ENCODE peak calls at places on chromosomes 13 and 19, in ten cellular contexts. E is heart left ventricle; W is naive thymus-derived CD4-positive, alpha-beta T cell; Y is lower lobe of right lung; C is A172; X is MCF 10A; V is T1000; M is activated CD4-positive, alpha-beta T cell treated with anti-CD3 and anti-CD28 coated beads, Interleukin-2, amount 10 ng/mL, durations not matched to agents 7 days and 5 days; H is activated T-helper 2 cell treated with anti-CD3 and anti-CD28 coated beads, Interferon-gamma antibody, Interleukin-2, Interleukin-4, amounts not matched to agents 10 μg/mL and 5 μg/mL and 100 μg/mL, durations not matched to agents 14 hours and 24 hours and 36 hours; N is left cardiac atrium. B is an unnamed sample.
A peak's percentile ranks its signal among the peaks of the same experiment; 100 is the strongest.

GRCh38 chr19:17075860-17076538 is 422 bp downstream of the MYO9B start:
- DNase-seq in E (peak; percentile 45), W (no peak), Y (peak; percentile 70), C (peak; percentile 22), X (peak; percentile 29), V (no peak), M (peak; percentile 57), H (peak; percentile 44), N (peak; percentile 44), B (peak; percentile 27)

GRCh38 chr19:35043906-35044305 is 2.4 kb downstream of the HPN start:
- DNase-seq in E (no peak), W (no peak), Y (no peak), C (no peak), X (no peak), V (no peak), M (no peak), H (no peak), N (peak; percentile 18), B (no peak)

GRCh38 chr13:47945738-47946137 is 55.3 kb downstream of the SUCLA2 start:
- DNase-seq in E (no peak), W (no peak), Y (no peak), C (no peak), X (peak; percentile 70), V (no peak), M (no peak), H (no peak), N (no peak), B (peak; percentile 92)

GRCh38 chr13:112158961-112159360 is 92.0 kb downstream of the SOX1 start:
- DNase-seq in E (no peak), W (no peak), Y (no peak), C (no peak), X (no peak), V (no peak), M (no peak), H (no peak), N (no peak), B (no peak)

GRCh38 chr13:20383058-20383457 is 142.6 kb downstream of the CRYL1 start:
- DNase-seq in E (no peak), W (no peak), Y (no peak), C (no peak), X (no peak), V (no peak), M (no peak), H (no peak), N (no peak), B (peak; percentile 48)

GRCh38 chr19:46759817-46760333 is 13.6 kb upstream of the STRN4 start:
- DNase-seq in E (no peak), W (no peak), Y (no peak), C (no peak), X (peak; percentile 68), V (no peak), M (no peak), H (no peak), N (no peak), B (peak; percentile 97)

GRCh38 chr19:38686530-38686888 is 39.1 kb downstream of the ACTN4 start:
- DNase-seq in E (no peak), W (no peak), Y (no peak), C (no peak), X (no peak), V (no peak), M (peak; percentile 49), H (peak; percentile 29), N (no peak), B (no peak)

GRCh38 chr13:32314968-32315254 is 252 bp downstream of the ZAR1L start:
- DNase-seq in E (no peak), W (peak; percentile 74), Y (no peak), C (peak; percentile 57), X (no peak), V (no peak), M (peak; percentile 69), H (peak; percentile 44), N (no peak), B (peak; percentile 81)

GRCh38 chr19:46049597-46049996 is 8.8 kb upstream of the IGFL4 start:
- DNase-seq in E (no peak), W (no peak), Y (no peak), C (no peak), X (no peak), V (no peak), M (no peak), H (no peak), N (no peak), B (no peak)

GRCh38 chr19:35027851-35028599 is 2.2 kb upstream of the SCN1B start:
- DNase-seq in E (no peak), W (no peak), Y (no peak), C (no peak), X (peak; percentile 56), V (no peak), M (no peak), H (no peak), N (peak; percentile 66), B (peak; percentile 76)

B was measured in choroid plexus epithelial cell.